ENCODE peak calls at places on chromosomes 12 and 14, in eight cellular contexts. N is adipocyte; F is heart right ventricle; J is right cardiac atrium; V is ovary; U is AG04450; B is effector memory CD4-positive, alpha-beta T cell; O is uterus. E is an unnamed sample.

GRCh38 chr12:92654929-92655328 is 47.9 kb upstream of the PLEKHG7 start:
- DNase-seq in N (peak; percentile 58), F (no peak), J (no peak), V (no peak), U (no peak), B (no peak), O (no peak), E (no peak)

GRCh38 chr12:71954040-71954649 is 15.5 kb downstream of the TPH2 start:
- DNase-seq in N (no peak), F (no peak), J (no peak), V (no peak), U (no peak), B (no peak), O (no peak), E (no peak)

GRCh38 chr12:86456241-86456640 is 200.1 kb upstream of the MGAT4C start:
- DNase-seq in N (peak; percentile 26), F (no peak), J (no peak), V (no peak), U (no peak), B (no peak), O (no peak), E (no peak)

GRCh38 chr12:122999196-122999946 is 18.9 kb downstream of the ARL6IP4 start:
- DNase-seq in N (no peak), F (no peak), J (peak; percentile 15), V (no peak), U (no peak), B (no peak), O (no peak), E (no peak)

GRCh38 chr12:74539765-74540526 is 2.3 kb downstream of the ATXN7L3B start:
- DNase-seq in N (peak; percentile 10), F (no peak), J (no peak), V (no peak), U (no peak), B (no peak), O (no peak), E (no peak)

GRCh38 chr12:94798107-94798506 is 147.8 kb upstream of the TMCC3 start:
- DNase-seq in N (no peak), F (no peak), J (no peak), V (no peak), U (no peak), B (no peak), O (no peak), E (no peak)

GRCh38 chr14:23352506-23353432 is at the start of gene SLC22A17:
- DNase-seq in N (peak; percentile 97), F (peak; percentile 74), J (peak; percentile 94), V (peak; percentile 89), U (peak; percentile 81), B (peak; percentile 18), O (peak; percentile 89), E (peak; percentile 94)

GRCh38 chr14:72962829-72963312 is 36.6 kb downstream of the DCAF4 start:
- DNase-seq in N (peak; percentile 38), F (no peak), J (no peak), V (no peak), U (peak; percentile 75), B (no peak), O (no peak), E (peak; percentile 76)

GRCh38 chr12:105823810-105824209 is 314.9 kb downstream of the NUAK1 start:
- DNase-seq in N (no peak), F (no peak), J (no peak), V (no peak), U (no peak), B (no peak), O (no peak), E (no peak)

GRCh38 chr14:106530423-106531107 is 1004.2 kb downstream of the TMEM121 start:
- DNase-seq in N (no peak), F (no peak), J (peak; percentile 48), V (no peak), U (no peak), B (peak; percentile 23), O (no peak), E (no peak)

GRCh38 chr14:96027356-96028335 is 11.5 kb upstream of the C14orf132 start:
- DNase-seq in N (no peak), F (no peak), J (no peak), V (no peak), U (no peak), B (no peak), O (no peak), E (no peak)
- H3K27me3 ChIP-seq in N (peaks cover 56% of the 10 kb centered on the region), F (peaks cover 34% of the 10 kb centered on the region), J (no peaks in the 10 kb centered on the region), V (no peaks in the 10 kb centered on the region), U (peaks cover 46% of the 10 kb centered on the region), B (no peaks in the 10 kb centered on the region), O (no peaks in the 10 kb centered on the region), E (no peaks in the 10 kb centered on the region)

DNA sequence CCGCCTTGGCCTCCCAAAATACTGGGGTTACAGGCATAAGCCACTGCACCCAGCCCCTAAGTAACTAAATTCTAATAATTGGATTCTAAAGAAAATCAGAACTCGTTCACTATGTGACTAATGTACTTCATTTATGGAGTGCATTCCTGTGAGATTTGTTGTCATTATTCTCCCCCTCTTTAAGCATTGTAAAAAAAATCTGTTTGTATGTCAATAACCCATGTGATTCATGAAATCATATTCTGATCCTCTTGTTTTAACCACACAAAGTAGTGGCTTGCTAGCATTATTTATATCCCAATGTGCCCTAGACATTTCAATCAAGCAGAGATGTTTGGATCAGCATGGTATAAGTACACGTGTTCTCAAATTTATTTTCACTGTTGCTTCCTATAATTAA is 78.2 kb upstream of the OSBPL8 start:
- DNase-seq in N (peak; percentile 35), F (no peak), J (no peak), V (no peak), U (no peak), B (no peak), O (no peak), E (no peak)
- H3K27me3 ChIP-seq in N (no peaks in the 10 kb centered on the region), F (no peaks in the 10 kb centered on the region), J (no peaks in the 10 kb centered on the region), V (no peaks in the 10 kb centered on the region), U (no peaks in the 10 kb centered on the region), B (no peaks in the 10 kb centered on the region), O (no peaks in the 10 kb centered on the region), E (no peaks in the 10 kb centered on the region)

DNA sequence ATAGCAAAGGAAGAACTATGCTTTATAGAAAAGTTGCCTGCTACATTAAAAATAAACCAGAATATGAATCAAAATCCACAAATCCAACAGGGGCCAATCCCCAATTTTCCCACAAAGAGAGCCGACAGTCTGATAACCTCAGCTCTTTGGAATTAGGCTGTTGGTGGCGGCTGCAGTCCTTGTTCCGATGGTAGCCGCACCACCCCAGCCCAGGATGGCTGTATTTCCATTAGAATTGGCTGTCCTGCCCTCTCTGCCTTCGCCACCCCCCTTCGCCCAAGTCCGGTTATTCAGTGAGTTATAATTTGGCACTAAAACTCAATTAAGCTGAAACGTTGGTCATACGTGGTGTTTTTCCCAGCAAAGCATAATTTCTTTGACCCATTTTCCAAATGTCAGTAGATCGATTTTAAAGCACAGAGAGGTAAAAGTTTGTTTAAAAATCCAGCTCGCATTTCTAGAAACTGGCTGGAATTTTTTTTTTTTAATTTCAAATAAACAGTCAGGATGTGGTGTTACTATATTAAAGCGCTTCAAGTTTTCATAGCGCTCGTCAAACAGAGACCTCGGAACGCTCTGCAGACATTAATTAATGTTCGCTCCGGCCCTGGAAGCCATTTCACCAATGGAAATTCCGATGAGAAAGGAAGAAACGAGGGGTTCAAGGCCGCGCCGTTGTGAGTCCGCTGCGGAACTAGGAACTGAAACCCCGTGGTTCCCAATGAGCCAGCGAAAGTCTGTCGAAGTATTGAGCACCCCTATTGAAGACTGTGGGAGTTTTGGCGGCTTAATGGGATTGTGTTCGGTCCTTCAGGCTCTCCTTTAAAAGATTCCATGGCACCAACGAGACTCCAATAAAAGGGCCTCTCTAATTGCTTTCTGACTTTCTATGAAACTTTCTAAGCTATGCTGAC is 104.8 kb upstream of the DIO3 start:
- DNase-seq in N (no peak), F (no peak), J (no peak), V (no peak), U (no peak), B (no peak), O (no peak), E (peak; percentile 75)
- H3K27me3 ChIP-seq in N (peaks cover 32% of the 10 kb centered on the region), F (peaks cover 90% of the 10 kb centered on the region), J (no peaks in the 10 kb centered on the region), V (peaks cover 5% of the 10 kb centered on the region), U (peaks cover 40% of the 10 kb centered on the region), B (peaks cover 43% of the 10 kb centered on the region), O (peaks cover 15% of the 10 kb centered on the region), E (peaks cover 48% of the 10 kb centered on the region)

DNA sequence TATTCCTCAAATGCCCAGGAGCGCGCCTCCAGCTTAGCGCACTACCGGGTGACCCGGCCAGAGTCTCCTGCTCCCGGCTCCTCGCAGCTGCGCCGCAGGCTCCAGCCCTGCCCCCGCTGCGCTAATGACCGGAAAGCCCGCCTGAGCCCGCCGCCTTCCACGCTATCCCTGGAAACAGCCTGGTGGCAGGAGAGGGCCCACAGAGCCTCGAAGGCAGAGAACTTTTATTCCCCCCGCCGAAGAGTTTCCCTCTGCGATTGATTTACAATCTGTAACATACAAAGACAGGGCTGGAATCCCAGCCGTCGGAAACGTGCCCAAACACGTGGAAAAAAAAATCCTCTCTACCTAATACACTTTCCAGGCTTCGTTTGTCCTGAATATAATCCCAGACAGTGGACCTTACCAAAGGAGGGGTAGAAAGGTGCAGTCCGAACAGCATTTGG is 1.5 kb downstream of the COL2A1 start:
- DNase-seq in N (peak; percentile 71), F (peak; percentile 48), J (peak; percentile 80), V (no peak), U (no peak), B (no peak), O (no peak), E (peak; percentile 72)
- H3K27me3 ChIP-seq in N (peaks cover 76% of the 10 kb centered on the region), F (peaks cover 82% of the 10 kb centered on the region), J (no peaks in the 10 kb centered on the region), V (peaks cover 3% of the 10 kb centered on the region), U (peaks cover 95% of the 10 kb centered on the region), B (peaks cover 66% of the 10 kb centered on the region), O (peaks cover 15% of the 10 kb centered on the region), E (peaks cover 98% of the 10 kb centered on the region)

DNA sequence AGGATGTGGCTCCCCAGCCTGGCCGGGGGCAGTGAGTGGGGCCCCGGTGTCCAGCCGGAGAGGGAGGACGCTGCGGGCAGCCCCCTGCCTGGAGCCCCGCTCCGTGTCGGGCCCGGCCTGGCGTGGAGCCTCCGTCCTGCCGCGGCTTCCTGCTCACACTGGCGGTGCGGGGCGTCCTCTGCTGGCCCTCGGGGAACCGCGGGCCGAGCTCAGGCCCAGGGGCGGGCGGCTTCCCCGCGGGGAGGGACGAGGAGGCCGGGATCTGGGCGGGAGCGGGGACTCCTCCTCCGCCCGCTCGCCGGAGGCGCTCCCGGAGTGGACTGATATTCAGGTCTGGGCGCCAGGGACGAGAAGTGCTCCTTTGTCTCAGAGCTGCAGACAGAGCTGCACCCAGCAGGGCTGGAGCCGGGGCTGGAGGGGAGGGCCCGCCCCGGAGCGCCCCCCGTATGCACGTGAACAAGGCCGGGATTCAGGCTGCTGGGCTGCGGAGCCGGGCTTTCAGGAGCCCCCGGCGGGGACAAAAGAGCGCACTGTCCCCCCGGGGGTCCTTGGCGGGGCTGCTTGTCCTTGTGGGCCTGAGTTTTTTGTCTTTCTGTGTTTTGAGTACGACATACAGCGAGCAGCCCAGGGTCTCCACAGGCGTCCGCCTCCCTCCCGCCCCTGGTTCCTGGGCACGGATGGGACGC is 2.3 kb downstream of the MMP17 start:
- DNase-seq in N (peak; percentile 92), F (peak; percentile 86), J (peak; percentile 93), V (peak; percentile 87), U (peak; percentile 68), B (peak; percentile 11), O (peak; percentile 66), E (peak; percentile 88)
- H3K27me3 ChIP-seq in N (no peaks in the 10 kb centered on the region), F (peaks cover 78% of the 10 kb centered on the region), J (no peaks in the 10 kb centered on the region), V (no peaks in the 10 kb centered on the region), U (no peaks in the 10 kb centered on the region), B (peaks cover 37% of the 10 kb centered on the region), O (no peaks in the 10 kb centered on the region), E (peaks cover 29% of the 10 kb centered on the region)